ENCODE peak calls at places on chromosomes 4 and X, in four cellular contexts. P, O, M and F are unnamed samples.

GRCh38 chr4:41006141-41006540 is 208.2 kb downstream of the APBB2 start:
- DNase-seq in P (no peak), O (no peak), M (no peak), F (no peak)

GRCh38 chr4:1777822-1778641 is 15.1 kb upstream of the FGFR3 start:
- DNase-seq in P (no peak), O (peak; percentile 49), M (no peak), F (no peak)

GRCh38 chr4:7256989-7257810 is 64.9 kb downstream of the SORCS2 start:
- DNase-seq in P (no peak), O (no peak), M (no peak), F (no peak)

GRCh38 chr4:48780867-48781219 is 764 bp upstream of the FRYL start:
- DNase-seq in P (no peak), O (no peak), M (peak; percentile 36), F (no peak)

GRCh38 chr4:189124149-189124758 is 816.4 kb upstream of the FRG1 start:
- DNase-seq in P (no peak), O (no peak), M (no peak), F (no peak)

GRCh38 chrX:103362504-103362903 is 6.2 kb downstream of the TCEAL9 start:
- DNase-seq in P (no peak), O (peak; percentile 27), M (no peak), F (no peak)

GRCh38 chrX:102835504-102836146 is 101.4 kb upstream of the RAB40AL start:
- DNase-seq in P (no peak), O (no peak), M (no peak), F (no peak)

GRCh38 chrX:44580466-44580865 is 37.8 kb upstream of the FUNDC1 start:
- DNase-seq in P (no peak), O (no peak), M (no peak), F (no peak)

GRCh38 chrX:56729152-56729557 is at the start of gene NBDY:
- DNase-seq in P (no peak), O (peak; percentile 26), M (peak; percentile 7), F (no peak)

GRCh38 chr4:163137581-163137980 is 29.1 kb downstream of the NAF1 start:
- DNase-seq in P (no peak), O (no peak), M (no peak), F (no peak)

GRCh38 chrX:40871385-40872082 is 136.2 kb upstream of the MED14 start:
- DNase-seq in P (no peak), O (no peak), M (no peak), F (no peak)

GRCh38 chr4:77199276-77199675 is 42.3 kb downstream of the CCNG2 start:
- DNase-seq in P (no peak), O (no peak), M (no peak), F (no peak)

GRCh38 chr4:108171541-108172230 is 3.0 kb upstream of the LEF1 start:
- DNase-seq in P (no peak), O (no peak), M (peak; percentile 74), F (no peak)

GRCh38 chr4:165974647-165975335 is 101.8 kb downstream of the TLL1 start:
- DNase-seq in P (no peak), O (no peak), M (no peak), F (no peak)